ENCODE peak calls at places on chromosomes 5 and 9, in eight cellular contexts. C, A, R, E, G, I, H and X are unnamed samples.

GRCh38 chr5:172097356-172097755 is 90.7 kb downstream of the STK10 start:
- DNase-seq in C (no peak), A (no peak), R (no peak), E (no peak), G (no peak), I (no peak), H (no peak), X (no peak)

GRCh38 chr9:31799953-31800609 is 584.4 kb upstream of the ACO1 start:
- DNase-seq in C (peak; percentile 62), A (no peak), R (no peak), E (no peak), G (peak; percentile 75), I (no peak), H (peak; percentile 4), X (peak; percentile 75)

GRCh38 chr5:55868846-55869245 is 17.7 kb downstream of the IL31RA start:
- DNase-seq in C (peak; percentile 77), A (peak; percentile 25), R (no peak), E (no peak), G (no peak), I (peak; percentile 88), H (peak; percentile 98), X (peak; percentile 99)

GRCh38 chr5:73615085-73615484 is 10.9 kb upstream of the ARHGEF28 start:
- DNase-seq in C (no peak), A (no peak), R (no peak), E (no peak), G (no peak), I (no peak), H (no peak), X (no peak)

GRCh38 chr5:109911731-109912130 is 222.0 kb downstream of the MAN2A1 start:
- DNase-seq in C (no peak), A (no peak), R (no peak), E (no peak), G (no peak), I (peak; percentile 80), H (no peak), X (no peak)

GRCh38 chr5:141654298-141654697 is 3.1 kb upstream of the FCHSD1 start:
- DNase-seq in C (no peak), A (no peak), R (no peak), E (no peak), G (no peak), I (peak; percentile 85), H (peak; percentile 42), X (no peak)

GRCh38 chr9:137457406-137458193 is 1.5 kb downstream of the NSMF start:
- DNase-seq in C (no peak), A (no peak), R (no peak), E (no peak), G (no peak), I (no peak), H (no peak), X (no peak)

GRCh38 chr5:149611327-149611726 is 30.0 kb downstream of the ARHGEF37 start:
- DNase-seq in C (no peak), A (no peak), R (no peak), E (no peak), G (no peak), I (peak; percentile 19), H (no peak), X (no peak)

GRCh38 chr9:76136986-76137385 is 246.5 kb downstream of the PCSK5 start:
- DNase-seq in C (peak; percentile 57), A (no peak), R (no peak), E (no peak), G (no peak), I (peak; percentile 21), H (peak; percentile 31), X (no peak)

GRCh38 chr5:118434522-118434921 is 553.8 kb downstream of the DTWD2 start:
- DNase-seq in C (no peak), A (no peak), R (no peak), E (no peak), G (no peak), I (no peak), H (no peak), X (no peak)

GRCh38 chr9:110040788-110041187 is 167.2 kb downstream of the C9orf152 start:
- DNase-seq in C (no peak), A (no peak), R (no peak), E (no peak), G (no peak), I (no peak), H (no peak), X (peak; percentile 36)

GRCh38 chr5:173395933-173396308 is 67.7 kb upstream of the STC2 start:
- DNase-seq in C (no peak), A (no peak), R (no peak), E (no peak), G (no peak), I (no peak), H (no peak), X (no peak)

GRCh38 chr5:136115183-136115865 is 17.3 kb upstream of the SMAD5 start:
- DNase-seq in C (no peak), A (no peak), R (no peak), E (no peak), G (no peak), I (no peak), H (no peak), X (no peak)

GRCh38 chr9:16871358-16872151 is 1.1 kb upstream of the BNC2 start:
- DNase-seq in C (peak; percentile 34), A (no peak), R (no peak), E (no peak), G (peak; percentile 34), I (no peak), H (no peak), X (peak; percentile 64)

GRCh38 chr5:14587143-14587542 is 5.6 kb downstream of the OTULINL start:
- DNase-seq in C (no peak), A (no peak), R (no peak), E (no peak), G (no peak), I (no peak), H (no peak), X (no peak)

GRCh38 chr5:42621242-42621641 is 135.4 kb upstream of the CCDC152 start:
- DNase-seq in C (no peak), A (no peak), R (no peak), E (no peak), G (no peak), I (no peak), H (no peak), X (no peak)

GRCh38 chr9:86660146-86660545 is 287.2 kb downstream of the GAS1 start:
- DNase-seq in C (peak; percentile 27), A (no peak), R (no peak), E (peak; percentile 39), G (no peak), I (peak; percentile 83), H (peak; percentile 18), X (no peak)

GRCh38 chr5:83895860-83896259 is 175.2 kb upstream of the HAPLN1 start:
- DNase-seq in C (no peak), A (no peak), R (no peak), E (no peak), G (no peak), I (no peak), H (peak; percentile 18), X (no peak)